ENCODE peak calls at places on chromosomes 7 and 10, in six cellular contexts. M is pancreas, H is adrenal gland, A is stomach, X is left ventricle myocardium inferior, U is H9. C is an unnamed sample.
A peak's percentile ranks its signal among the peaks of the same experiment; 100 is the strongest.

GRCh38 chr10:24448351-24449009 is 239.5 kb downstream of the KIAA1217 start:
- DNase-seq in U (no peak), M (no peak), A (no peak), X (no peak), H (no peak), C (no peak)

GRCh38 chr10:44395396-44395795 is 10.5 kb upstream of the CXCL12 start:
- DNase-seq in M (no peak), H (no peak), X (no peak), U (no peak), A (no peak), C (no peak)

GRCh38 chr7:129865093-129865931 is 87.4 kb downstream of the UBE2H start:
- DNase-seq in A (no peak), X (no peak), H (no peak), M (no peak), U (no peak), C (no peak)

GRCh38 chr10:49562893-49563292 is 24.0 kb upstream of the ERCC6 start:
- DNase-seq in M (no peak), U (no peak), A (no peak), X (no peak), H (no peak), C (no peak)

GRCh38 chr7:27262121-27262520 is 19.5 kb downstream of the EVX1 start:
- DNase-seq in M (no peak), X (no peak), U (no peak), H (no peak), A (no peak), C (no peak)

GRCh38 chr7:7653568-7654187 is 13.1 kb downstream of the UMAD1 start:
- DNase-seq in M (no peak), U (peak; percentile 66), H (no peak), X (no peak), A (no peak), C (peak; percentile 16)

GRCh38 chr7:149882264-149883048 is 8.7 kb downstream of the ATP6V0E2 start:
- DNase-seq in M (peak; percentile 16), A (no peak), H (no peak), X (no peak), U (peak; percentile 14), C (peak; percentile 3)

GRCh38 chr7:98051118-98051744 is 55.4 kb upstream of the LMTK2 start:
- DNase-seq in X (no peak), M (no peak), U (peak; percentile 96), H (no peak), A (peak; percentile 27), C (peak; percentile 32)

GRCh38 chr10:71753091-71753959 is 20.0 kb downstream of the VSIR start:
- DNase-seq in M (peak; percentile 68), H (peak; percentile 53), X (no peak), U (no peak), A (no peak), C (peak; percentile 50)

GRCh38 chr7:143518521-143518920 is 40.8 kb downstream of the TAS2R41 start:
- DNase-seq in M (no peak), A (no peak), H (no peak), X (no peak), U (no peak), C (no peak)

GRCh38 chr7:116173051-116174028 is 37.0 kb upstream of the TES start:
- DNase-seq in M (no peak), A (no peak), U (no peak), H (no peak), X (no peak), C (peak; percentile 65)

GRCh38 chr10:97689637-97690036 is 2.6 kb upstream of the AVPI1 start:
- DNase-seq in U (no peak), M (no peak), X (no peak), H (no peak), A (peak; percentile 38), C (no peak)

GRCh38 chr7:44184221-44184873 is 4.9 kb downstream of the GCK start:
- DNase-seq in X (no peak), H (peak; percentile 56), A (no peak), M (no peak), U (no peak), C (peak; percentile 74)

GRCh38 chr7:129072410-129073063 is 17.6 kb upstream of the TNPO3 start:
- DNase-seq in M (no peak), X (no peak), A (no peak), U (no peak), H (no peak), C (no peak)

GRCh38 chr7:120412665-120413064 is 139.7 kb downstream of the KCND2 start:
- DNase-seq in A (no peak), M (no peak), X (no peak), U (no peak), H (no peak), C (no peak)

GRCh38 chr7:37074370-37074769 is 350.1 kb upstream of the AOAH start:
- DNase-seq in U (no peak), A (no peak), M (no peak), X (no peak), H (no peak), C (no peak)

GRCh38 chr7:156611393-156612010 is 29.1 kb upstream of the RNF32 start:
- DNase-seq in M (no peak), X (no peak), A (no peak), H (no peak), U (no peak), C (no peak)

GRCh38 chr7:73738220-73738611 is 386 bp downstream of the ABHD11 start:
- DNase-seq in X (peak; percentile 52), U (peak; percentile 76), A (peak; percentile 59), H (peak; percentile 64), M (peak; percentile 62), C (peak; percentile 84)

GRCh38 chr7:116585392-116585791 is 60.6 kb downstream of the CAV1 start:
- DNase-seq in M (no peak), H (no peak), X (no peak), A (no peak), U (no peak), C (no peak)

GRCh38 chr7:37916017-37916672 is 472 bp downstream of the SFRP4 start:
- DNase-seq in X (peak; percentile 25), U (peak; percentile 64), H (no peak), A (no peak), M (peak; percentile 23), C (peak; percentile 41)

GRCh38 chr7:72453436-72453835 is 41.3 kb upstream of the CALN1 start:
- DNase-seq in A (no peak), U (no peak), X (no peak), H (no peak), M (no peak), C (no peak)

GRCh38 chr7:42156957-42157721 is 79.9 kb downstream of the GLI3 start:
- DNase-seq in M (no peak), X (no peak), A (no peak), U (no peak), H (no peak), C (no peak)

GRCh38 chr7:4174016-4174415 is 508.1 kb upstream of the FOXK1 start:
- DNase-seq in M (no peak), X (no peak), U (no peak), H (no peak), A (no peak), C (no peak)

GRCh38 chr7:29592866-29593265 is 29.2 kb downstream of the PRR15 start:
- DNase-seq in A (no peak), X (no peak), H (no peak), M (no peak), U (no peak), C (no peak)

GRCh38 chr10:112991888-112992491 is 41.9 kb downstream of the TCF7L2 start:
- DNase-seq in X (no peak), M (no peak), A (no peak), U (no peak), H (no peak), C (no peak)
- H3K4me1 ChIP-seq in X (peaks cover 41% of the 10 kb centered on the region), M (no peaks in the 10 kb centered on the region), A (peaks cover 47% of the 10 kb centered on the region), U (peaks cover 5% of the 10 kb centered on the region), H (peaks cover 19% of the 10 kb centered on the region), C (peaks cover 20% of the 10 kb centered on the region)

DNA sequence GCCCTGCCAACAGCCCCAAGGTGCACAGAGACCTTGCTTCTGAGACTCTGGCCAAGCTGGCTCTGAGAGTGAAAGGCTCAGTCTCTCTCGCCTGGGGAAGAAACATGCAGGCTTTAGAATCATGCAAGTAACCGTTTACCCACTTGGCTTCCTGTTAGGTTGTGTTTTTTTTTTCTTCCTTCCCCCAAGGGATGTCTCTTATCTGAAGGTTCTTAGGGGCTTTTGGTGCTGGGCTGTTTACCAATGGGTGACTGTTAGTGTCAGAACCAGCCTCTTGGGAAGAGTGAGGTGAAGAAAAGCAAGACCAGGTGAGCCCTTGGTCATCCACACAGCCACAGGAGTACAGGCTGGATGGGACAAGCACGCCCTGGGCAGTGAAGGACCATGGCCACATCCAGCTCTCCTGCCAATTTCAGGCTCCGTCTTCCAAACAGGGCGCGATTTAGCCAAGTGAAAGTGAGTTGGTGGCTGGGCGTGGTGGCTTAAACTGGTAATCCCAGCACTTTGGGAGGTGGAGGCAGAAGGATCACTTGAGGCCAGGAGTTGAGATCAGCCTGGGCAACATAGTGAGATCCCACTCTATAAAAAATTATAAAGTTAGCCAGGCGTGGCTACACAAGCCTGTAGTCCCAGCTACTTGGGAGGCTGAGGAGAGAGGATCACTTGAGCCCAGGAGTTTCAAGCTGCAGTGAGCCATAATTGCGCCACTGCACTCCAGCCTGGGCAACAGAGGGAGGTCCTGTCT is 76.3 kb upstream of the CUX1 start:
- DNase-seq in X (no peak), H (no peak), A (no peak), M (no peak), U (no peak), C (no peak)
- H3K4me1 ChIP-seq in X (peaks cover 13% of the 10 kb centered on the region), H (peaks cover 7% of the 10 kb centered on the region), A (peaks cover 16% of the 10 kb centered on the region), M (no peaks in the 10 kb centered on the region), U (no peaks in the 10 kb centered on the region), C (no peaks in the 10 kb centered on the region)

DNA sequence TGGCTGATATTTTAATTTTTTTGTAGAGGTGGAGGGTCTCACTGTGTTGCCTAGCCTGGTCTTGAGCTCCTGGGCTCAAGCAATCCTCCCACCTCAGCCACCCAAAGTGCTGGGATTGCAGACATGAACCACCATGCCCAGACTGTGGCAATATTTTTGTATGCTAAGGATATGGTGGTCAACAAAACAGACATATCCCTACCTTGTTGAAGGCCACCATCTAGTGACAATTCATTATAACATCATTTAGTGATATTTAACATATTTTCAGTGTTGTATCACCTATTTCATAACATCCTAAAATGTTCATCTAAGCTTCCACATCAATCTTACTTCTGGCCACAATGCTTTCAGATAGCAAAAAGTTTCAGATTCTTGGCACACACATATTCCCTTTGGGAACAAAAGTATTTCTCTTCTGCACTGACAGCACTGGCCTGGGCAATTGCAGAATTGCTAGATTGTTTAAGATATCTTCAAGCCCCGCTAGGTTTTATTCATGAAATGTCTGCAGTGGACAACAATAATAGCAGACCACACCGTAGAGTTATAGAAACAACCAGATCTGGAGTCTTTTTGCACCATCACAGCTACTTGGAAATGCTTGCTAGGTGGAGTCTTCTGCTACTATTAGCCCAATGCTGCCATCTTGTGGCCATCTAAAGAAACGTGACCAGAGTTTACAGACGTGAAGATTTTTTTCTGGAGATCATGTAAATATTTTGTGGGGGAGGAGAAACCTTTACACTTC is 58.4 kb downstream of the DNAJC12 start:
- DNase-seq in U (peak; percentile 66), M (peak; percentile 63), A (peak; percentile 65), H (peak; percentile 75), X (no peak), C (peak; percentile 90)
- H3K4me1 ChIP-seq in U (no peaks in the 10 kb centered on the region), M (no peaks in the 10 kb centered on the region), A (peaks cover 9% of the 10 kb centered on the region), H (no peaks in the 10 kb centered on the region), X (peaks cover 4% of the 10 kb centered on the region), C (no peaks in the 10 kb centered on the region)

DNA sequence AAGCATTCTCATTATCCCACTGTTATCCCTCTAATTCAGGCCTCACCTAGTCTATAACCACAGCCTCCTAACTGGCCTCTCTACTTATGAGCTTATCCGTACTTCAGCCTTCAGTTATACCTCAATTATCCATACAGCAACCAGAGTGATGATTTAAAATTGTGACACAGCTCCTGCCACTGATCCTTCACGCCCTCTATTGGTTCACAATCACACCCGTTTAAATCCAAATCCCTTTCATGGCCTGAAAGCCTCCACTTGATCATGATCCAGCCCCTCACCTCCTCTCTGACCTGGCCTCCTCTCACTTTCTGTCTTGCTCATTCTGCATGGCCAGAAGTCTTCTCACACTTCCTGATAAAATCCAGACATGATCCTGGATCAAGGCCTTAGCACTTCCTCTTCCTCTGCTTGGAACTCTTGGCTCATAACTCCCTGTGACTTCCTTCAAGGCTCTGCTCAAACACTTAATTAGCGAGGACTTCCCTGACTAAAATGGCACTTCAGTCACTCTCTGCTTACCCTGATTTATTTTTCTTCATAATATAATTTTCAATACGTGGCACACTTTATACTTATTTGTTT is 19.0 kb upstream of the TMEM26 start:
- DNase-seq in X (no peak), H (no peak), M (no peak), A (no peak), U (no peak), C (no peak)
- H3K4me1 ChIP-seq in X (no peaks in the 10 kb centered on the region), H (no peaks in the 10 kb centered on the region), M (no peaks in the 10 kb centered on the region), A (no peaks in the 10 kb centered on the region), U (no peaks in the 10 kb centered on the region), C (no peaks in the 10 kb centered on the region)